ENCODE peak calls at places on chromosomes 2 and 18, in four cellular contexts. H, A, N and F are unnamed samples.

GRCh38 chr2:199581935-199582336 is 124.2 kb upstream of the SATB2 start:
- DNase-seq in H (no peak), A (no peak), N (no peak), F (no peak)

GRCh38 chr2:240481720-240482119 is 46.3 kb downstream of the GPC1 start:
- DNase-seq in H (no peak), A (no peak), N (no peak), F (no peak)

GRCh38 chr2:36773947-36774346 is 77.4 kb downstream of the VIT start:
- DNase-seq in H (no peak), A (no peak), N (no peak), F (no peak)

GRCh38 chr2:230814616-230815015 is 50.1 kb upstream of the ITM2C start:
- DNase-seq in H (no peak), A (no peak), N (no peak), F (no peak)

GRCh38 chr2:163465440-163465839 is 270.4 kb downstream of the FIGN start:
- DNase-seq in H (no peak), A (no peak), N (no peak), F (no peak)

GRCh38 chr2:189528617-189529016 is 52.0 kb downstream of the SLC40A1 start:
- DNase-seq in H (no peak), A (no peak), N (no peak), F (no peak)

GRCh38 chr2:82182270-82182669 is 1877.7 kb upstream of the LRRTM1 start:
- DNase-seq in H (no peak), A (no peak), N (peak; percentile 50), F (no peak)

GRCh38 chr18:50356036-50356945 is 18.6 kb upstream of the SKA1 start:
- DNase-seq in H (no peak), A (no peak), N (no peak), F (no peak)

GRCh38 chr18:48263913-48264506 is 145.2 kb downstream of the ZBTB7C start:
- DNase-seq in H (no peak), A (no peak), N (no peak), F (no peak)

GRCh38 chr2:58633576-58634365 is 392.6 kb upstream of the FANCL start:
- DNase-seq in H (no peak), A (no peak), N (peak; percentile 61), F (no peak)

GRCh38 chr2:38406597-38407110 is 29.6 kb upstream of the ATL2 start:
- DNase-seq in H (peak; percentile 55), A (no peak), N (no peak), F (peak; percentile 53)

GRCh38 chr2:200466703-200467418 is 43.0 kb downstream of the KCTD18 start:
- DNase-seq in H (peak; percentile 61), A (no peak), N (no peak), F (peak; percentile 77)

GRCh38 chr2:88489181-88489580 is 36.7 kb upstream of the FOXI3 start:
- DNase-seq in H (no peak), A (no peak), N (peak; percentile 31), F (no peak)

GRCh38 chr18:10784596-10785202 is 258.9 kb downstream of the NAPG start:
- DNase-seq in H (no peak), A (no peak), N (no peak), F (no peak)

GRCh38 chr18:44497757-44498490 is 182.8 kb upstream of the SETBP1 start:
- DNase-seq in H (no peak), A (no peak), N (no peak), F (no peak)
- H3K27ac ChIP-seq in H (no peak overlapping the region), A (no peak overlapping the region), N (no peak overlapping the region), F (no peak overlapping the region)

GRCh38 chr2:48283870-48284269 is 246.1 kb upstream of the STON1 start:
- DNase-seq in H (no peak), A (no peak), N (no peak), F (no peak)

GRCh38 chr2:48282281-48282680 is 247.7 kb upstream of the STON1 start:
- DNase-seq in H (no peak), A (no peak), N (no peak), F (no peak)

GRCh38 chr2:48284624-48285212 is 245.2 kb upstream of the STON1 start:
- DNase-seq in H (no peak), A (no peak), N (no peak), F (no peak)

GRCh38 chr2:48292429-48292828 is 237.5 kb upstream of the STON1 start:
- DNase-seq in H (no peak), A (no peak), N (no peak), F (no peak)

DNA sequence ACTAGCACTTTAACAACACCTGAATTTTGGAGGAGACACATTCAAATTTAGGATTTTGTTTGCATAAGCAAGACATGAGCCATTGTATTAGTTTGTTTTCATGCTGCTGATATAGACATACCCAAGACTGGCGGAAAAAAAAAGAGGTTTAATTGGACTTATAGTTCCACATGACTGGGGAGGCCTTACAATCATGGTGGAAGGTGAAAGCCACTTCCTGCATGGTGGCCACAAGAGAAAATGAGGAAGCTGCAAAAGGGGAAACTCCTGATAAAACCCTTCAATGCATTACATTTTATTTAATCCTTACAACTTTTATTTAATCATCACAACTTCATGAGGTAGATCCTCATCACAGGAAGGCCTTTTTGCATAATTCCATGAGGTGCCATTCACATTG is 242.0 kb upstream of the STON1 start:
- DNase-seq in H (no peak), A (no peak), N (no peak), F (no peak)
- H3K27ac ChIP-seq in H (no peak overlapping the region), A (no peak overlapping the region), N (no peak overlapping the region), F (no peak overlapping the region)

DNA sequence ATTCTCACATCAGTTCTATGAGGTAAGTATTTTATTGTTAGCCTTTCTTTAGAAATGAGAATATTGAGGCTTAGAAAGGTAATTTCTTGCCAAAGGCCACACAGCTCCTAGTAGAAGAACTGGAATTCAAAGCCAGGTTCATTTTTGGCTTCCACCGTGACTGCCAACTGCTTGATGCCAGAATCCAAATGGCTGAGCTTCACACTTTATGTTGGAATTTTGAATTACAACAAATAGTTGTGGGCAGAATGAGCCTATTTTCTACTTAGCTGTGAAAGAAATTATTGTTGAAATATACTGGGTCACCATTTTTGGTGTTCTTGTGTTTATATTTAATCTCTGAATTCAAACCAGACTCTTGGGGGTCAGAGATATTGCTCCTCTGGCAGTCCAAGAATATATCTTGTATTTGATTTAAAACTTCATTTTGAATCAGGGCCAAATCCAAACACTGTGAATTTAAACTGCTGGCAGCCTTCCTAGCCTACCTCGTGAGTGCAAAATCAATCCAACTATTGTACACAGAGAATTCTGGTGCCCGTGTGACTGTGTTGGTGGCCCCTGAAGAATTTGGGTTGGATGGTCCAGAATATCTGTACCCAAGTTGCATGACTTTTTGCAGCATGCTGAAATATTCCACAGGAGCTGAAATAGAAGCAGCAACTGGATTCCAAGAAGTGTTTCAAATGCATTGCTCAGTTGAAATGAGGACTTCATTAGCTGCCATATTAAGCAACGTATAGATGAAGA is 35.6 kb upstream of the LPIN1 start:
- DNase-seq in H (no peak), A (no peak), N (no peak), F (no peak)
- H3K27ac ChIP-seq in H (no peak overlapping the region), A (peak overlapping the region; percentile 9), N (no peak overlapping the region), F (no peak overlapping the region)

DNA sequence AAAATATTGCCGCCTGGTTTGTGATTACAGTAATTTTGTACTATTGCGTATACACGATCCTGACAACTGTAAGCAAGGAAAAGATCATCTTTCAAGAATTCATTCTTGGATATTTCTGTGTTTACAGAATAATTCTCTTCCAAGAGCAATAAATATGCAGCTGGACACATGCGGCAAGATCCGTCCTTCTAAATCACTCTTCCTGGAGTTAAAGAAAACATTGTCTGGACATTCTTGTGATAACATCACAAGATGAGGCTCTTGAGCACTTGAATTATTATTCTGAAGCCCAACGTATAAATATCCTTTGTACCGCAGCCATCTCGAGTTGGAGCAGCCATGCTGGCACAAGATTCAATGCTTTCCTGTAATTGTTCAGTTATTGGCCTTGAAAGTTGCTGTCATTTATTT is 9.9 kb downstream of the FHL2 start:
- DNase-seq in H (no peak), A (no peak), N (no peak), F (no peak)
- H3K27ac ChIP-seq in H (no peak overlapping the region), A (no peak overlapping the region), N (no peak overlapping the region), F (peak overlapping the region; percentile 3)

GRCh38 chr2:170806548-170806947 is 10.1 kb upstream of the GAD1 start:
- DNase-seq in H (no peak), A (no peak), N (no peak), F (no peak)
- H3K27ac ChIP-seq in H (no peak overlapping the region), A (no peak overlapping the region), N (no peak overlapping the region), F (no peak overlapping the region)

DNA sequence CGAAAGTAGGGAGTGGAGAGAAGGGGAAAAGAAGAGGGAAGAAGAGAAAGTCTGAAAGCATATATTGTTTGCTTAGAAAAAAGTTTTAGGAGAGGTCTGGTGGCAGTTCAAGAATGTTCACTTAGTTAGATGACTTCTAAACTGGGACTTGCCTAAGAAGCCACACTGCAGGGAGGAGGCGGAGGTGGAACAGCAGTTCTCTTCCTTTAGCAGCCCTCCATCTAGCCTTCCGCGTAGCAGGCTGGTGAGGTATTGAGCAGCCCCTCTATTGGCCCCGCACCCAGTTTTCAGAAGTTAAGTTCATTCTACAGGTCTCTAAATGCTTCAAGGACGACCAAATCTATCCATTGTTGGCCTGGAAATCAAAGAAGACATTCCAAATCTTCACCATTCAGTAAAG is 31.9 kb upstream of the WIPF1 start:
- DNase-seq in H (no peak), A (no peak), N (no peak), F (no peak)
- H3K27ac ChIP-seq in H (no peak overlapping the region), A (no peak overlapping the region), N (no peak overlapping the region), F (no peak overlapping the region)

DNA sequence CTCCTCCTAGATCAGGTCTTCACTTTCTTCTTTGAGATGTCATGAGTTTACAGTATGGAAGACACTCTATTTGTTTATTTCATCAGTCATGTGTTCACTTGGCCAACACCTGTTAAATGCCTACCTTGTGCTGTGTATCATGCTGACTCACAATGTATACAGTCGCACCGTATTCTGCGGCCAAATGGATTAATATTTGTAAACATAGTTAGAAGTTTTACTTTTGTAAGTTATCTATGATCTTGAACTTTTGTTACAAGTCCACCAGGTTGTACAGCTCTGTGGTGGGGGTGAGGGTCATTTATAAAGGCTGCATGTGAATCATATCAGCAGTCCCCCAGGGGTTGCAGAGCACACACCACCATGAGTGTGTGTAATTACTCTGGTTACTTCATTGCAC is 408.7 kb upstream of the NRP2 start:
- DNase-seq in H (no peak), A (no peak), N (peak; percentile 14), F (no peak)
- H3K27ac ChIP-seq in H (no peak overlapping the region), A (no peak overlapping the region), N (no peak overlapping the region), F (no peak overlapping the region)

DNA sequence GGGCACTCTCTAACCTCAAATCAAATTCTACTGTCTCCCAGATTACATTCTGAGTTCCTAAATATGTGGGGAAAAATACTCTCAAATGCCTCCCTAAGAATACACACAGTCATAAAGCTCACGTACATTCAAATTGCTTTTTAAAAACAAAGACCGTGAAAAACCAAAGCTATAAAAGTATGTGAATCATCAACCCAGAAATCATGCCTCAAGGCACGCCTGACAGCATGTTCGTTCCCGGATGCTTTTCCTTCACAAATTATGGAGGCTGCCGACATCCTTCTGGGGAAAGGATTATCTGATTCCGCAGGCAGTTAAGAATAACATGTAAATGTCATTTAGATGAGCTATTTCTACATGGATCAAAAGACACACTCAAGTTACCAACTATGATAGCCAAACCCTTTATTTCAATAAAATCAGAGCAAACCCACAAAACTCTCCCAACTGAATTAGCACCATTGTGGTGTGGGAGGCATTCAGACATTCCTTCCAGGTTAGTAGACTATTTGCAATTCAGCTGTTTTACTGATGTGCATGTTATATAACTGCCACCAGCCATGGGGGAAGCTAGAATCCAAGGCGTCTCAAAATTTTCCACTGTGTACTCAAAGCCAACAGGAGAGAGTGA is 398.2 kb upstream of the TRIB2 start:
- DNase-seq in H (no peak), A (no peak), N (peak; percentile 67), F (no peak)
- H3K27ac ChIP-seq in H (no peak overlapping the region), A (no peak overlapping the region), N (peak overlapping the region; percentile 97), F (peak overlapping the region; percentile 59)